ENCODE peak calls at places on chromosomes 6 and 20, in five cellular contexts. D, T, X, L and E are unnamed samples.
A peak's percentile ranks its signal among the peaks of the same experiment; 100 is the strongest.

GRCh38 chr6:90256698-90257485 is 39.8 kb downstream of the BACH2 start:
- DNase-seq in D (no peak), T (peak; percentile 59), L (no peak), X (no peak), E (no peak)

GRCh38 chr6:149264629-149265028 is 52.9 kb upstream of the TAB2 start:
- DNase-seq in D (peak; percentile 74), T (no peak), L (no peak), X (no peak), E (no peak)

GRCh38 chr6:141259832-141260231 is 872.9 kb upstream of the GJE1 start:
- DNase-seq in X (no peak), L (no peak), T (peak; percentile 43), D (no peak), E (no peak)

GRCh38 chr6:134741193-134741521 is 208.7 kb downstream of the ALDH8A1 start:
- DNase-seq in X (no peak), L (no peak), D (no peak), T (no peak), E (no peak)

GRCh38 chr6:115712562-115712961 is 348.1 kb downstream of the FRK start:
- DNase-seq in D (no peak), T (no peak), X (no peak), L (no peak), E (no peak)

GRCh38 chr6:81487489-81487888 is 265.0 kb downstream of the TENT5A start:
- DNase-seq in D (no peak), L (no peak), X (no peak), T (peak; percentile 55), E (no peak)

GRCh38 chr6:89475634-89476033 is 42.7 kb downstream of the ANKRD6 start:
- DNase-seq in T (peak; percentile 37), D (peak; percentile 64), L (no peak), X (no peak), E (no peak)

GRCh38 chr6:144478487-144478886 is 193.4 kb downstream of the UTRN start:
- DNase-seq in D (no peak), T (peak; percentile 37), L (no peak), X (no peak), E (no peak)

GRCh38 chr6:131638013-131638412 is 911 bp downstream of the ENPP3 start:
- DNase-seq in T (no peak), D (no peak), L (no peak), X (no peak), E (no peak)

GRCh38 chr6:42120895-42121865 is 21.2 kb downstream of the C6orf132 start:
- DNase-seq in L (no peak), D (no peak), X (peak; percentile 77), T (peak; percentile 42), E (no peak)

GRCh38 chr6:107604549-107604948 is 114.6 kb downstream of the SOBP start:
- DNase-seq in D (no peak), L (peak; percentile 30), X (no peak), T (no peak), E (no peak)

GRCh38 chr6:108661430-108661829 is 100.7 kb downstream of the FOXO3 start:
- DNase-seq in L (no peak), D (no peak), X (no peak), T (peak; percentile 50), E (no peak)

GRCh38 chr6:147194652-147195403 is 9.4 kb upstream of the STXBP5 start:
- DNase-seq in T (peak; percentile 34), L (no peak), D (no peak), X (no peak), E (no peak)

DNA sequence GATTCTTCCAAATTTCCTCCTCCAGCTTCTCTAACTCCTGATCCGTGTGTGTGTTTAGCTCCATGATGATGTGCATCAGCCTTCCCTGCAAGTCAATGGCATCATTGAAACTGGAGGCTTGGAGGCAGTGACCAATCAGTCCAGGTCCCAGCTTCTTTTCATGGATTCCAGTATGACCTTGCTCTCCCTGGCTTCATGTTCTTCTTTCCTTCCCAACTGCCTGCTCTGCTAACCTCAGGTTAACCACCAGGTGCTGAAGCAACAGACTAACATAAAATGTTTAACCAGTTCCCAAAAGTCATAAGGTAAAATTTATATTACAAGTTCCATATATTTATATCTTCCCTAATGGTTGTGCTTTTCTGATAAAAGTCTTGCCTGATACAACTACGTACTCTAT is 512.8 kb upstream of the EPHA7 start:
- DNase-seq in L (no peak), X (no peak), D (no peak), T (no peak), E (no peak)
- TF ChIP-seq CTCF in L (no peak), X (no peak), D (no peak), T (no peak), E (no peak)

GRCh38 chr20:25076731-25077609 is 5.0 kb downstream of the VSX1 start:
- DNase-seq in D (peak; percentile 37), T (no peak), X (no peak), L (peak; percentile 40), E (no peak)

GRCh38 chr20:25079171-25079570 is 2.8 kb downstream of the VSX1 start:
- DNase-seq in L (no peak), D (peak; percentile 3), T (no peak), X (no peak), E (no peak)

GRCh38 chr20:25076201-25076600 is 5.7 kb downstream of the VSX1 start:
- DNase-seq in X (no peak), T (peak; percentile 56), D (no peak), L (no peak), E (no peak)

GRCh38 chr20:25078662-25079061 is 3.3 kb downstream of the VSX1 start:
- DNase-seq in T (no peak), L (no peak), X (no peak), D (peak; percentile 78), E (no peak)

DNA sequence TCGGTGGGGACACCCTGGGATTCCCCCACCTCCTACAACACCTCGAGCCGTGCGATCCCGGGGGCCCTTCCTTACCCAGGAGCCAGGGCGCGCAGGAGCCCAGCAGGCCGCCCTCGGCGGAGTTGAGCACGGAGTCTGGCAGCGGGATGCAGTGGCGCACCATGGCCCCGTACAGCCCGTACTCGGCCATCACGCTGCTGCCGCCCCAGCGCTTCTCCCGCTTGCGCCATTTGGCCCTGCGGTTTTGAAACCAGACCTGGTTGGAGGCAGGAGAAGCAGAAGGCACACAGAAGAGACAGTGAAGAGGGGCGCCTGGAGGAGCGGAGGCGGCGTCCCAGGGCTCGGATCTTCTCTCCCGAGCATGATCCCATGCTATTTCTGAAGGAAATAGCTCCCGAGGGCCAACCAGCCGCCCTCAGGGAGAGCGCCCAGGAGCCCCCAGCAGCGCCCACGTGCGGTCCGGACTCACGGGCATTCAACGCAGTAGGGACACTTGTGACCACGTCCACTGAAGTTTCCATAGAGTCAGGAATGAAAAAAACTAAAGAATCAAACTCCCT is 4.3 kb downstream of the VSX1 start:
- DNase-seq in L (no peak), T (peak; percentile 16), X (no peak), D (no peak), E (no peak)
- H3K4me3 ChIP-seq in L (no peak overlapping the region), T (peak overlapping the region; percentile 13), X (no peak overlapping the region), D (no peak overlapping the region), E (no peak overlapping the region)

GRCh38 chr6:38773338-38773737 is 58.2 kb downstream of the DNAH8 start:
- DNase-seq in L (no peak), X (no peak), D (no peak), T (no peak), E (no peak)
- TF ChIP-seq CTCF in L (peak; percentile 80), X (peak; percentile 30), D (peak; percentile 57), T (no peak), E (peak; percentile 56)

GRCh38 chr6:389622-390021 is 1.9 kb upstream of the IRF4 start:
- DNase-seq in X (no peak), D (no peak), T (no peak), L (no peak), E (no peak)
- H3K4me3 ChIP-seq in X (no peak overlapping the region), D (no peak overlapping the region), T (no peak overlapping the region), L (no peak overlapping the region), E (no peak overlapping the region)

DNA sequence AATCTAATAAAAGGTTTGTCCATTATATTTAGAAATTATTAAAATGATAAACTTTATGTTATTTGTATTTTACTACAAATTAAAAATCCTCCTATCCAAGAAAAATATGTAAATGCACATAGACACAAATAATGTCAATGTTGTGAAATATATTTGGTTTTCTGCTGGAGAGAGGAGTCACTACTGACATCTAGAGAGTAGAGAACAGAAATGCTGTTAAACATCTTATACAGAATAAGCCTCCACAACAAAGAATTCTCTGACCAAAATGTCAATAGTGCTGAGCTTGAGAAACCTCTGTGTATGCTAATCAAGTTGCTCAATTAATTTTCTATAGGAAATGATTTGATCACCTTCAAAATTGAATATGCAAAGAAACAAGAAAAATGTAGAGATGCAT is 12.4 kb downstream of the HTR1B start:
- DNase-seq in T (peak; percentile 49), D (no peak), X (no peak), L (no peak), E (no peak)
- TF ChIP-seq CTCF in T (peak; percentile 38), D (no peak), X (no peak), L (peak; percentile 20), E (peak; percentile 22)

GRCh38 chr6:29964553-29964903 is 22.2 kb downstream of the HLA-A start:
- DNase-seq in D (no peak), L (no peak), X (no peak), T (no peak), E (no peak)
- H3K4me3 ChIP-seq in D (no peak overlapping the region), L (no peak overlapping the region), X (no peak overlapping the region), T (no peak overlapping the region), E (peak overlapping the region; percentile 35)